ENCODE peak calls at places on chromosomes 3 and 15, in eight cellular contexts. V, O, M, J, B, E, N and S are unnamed samples.

GRCh38 chr3:190684776-190685175 is 170.9 kb downstream of the IL1RAP start:
- DNase-seq in E (no peak), V (no peak), B (no peak), M (no peak), J (no peak), N (no peak), O (no peak), S (no peak)

GRCh38 chr3:13073042-13073906 is at the start of gene IQSEC1:
- DNase-seq in J (peak; percentile 84), E (no peak), V (peak; percentile 28), M (peak; percentile 90), N (peak; percentile 7), O (no peak), B (no peak), S (no peak)

GRCh38 chr3:123634149-123635051 is 49.5 kb upstream of the HACD2 start:
- DNase-seq in V (no peak), J (no peak), O (no peak), M (no peak), B (no peak), N (peak; percentile 44), E (no peak), S (no peak)

GRCh38 chr15:88838667-88839066 is 35.4 kb downstream of the ACAN start:
- DNase-seq in V (no peak), J (no peak), N (no peak), E (no peak), O (no peak), B (no peak), M (peak; percentile 39), S (no peak)

GRCh38 chr15:68542771-68543544 is 35.8 kb upstream of the CORO2B start:
- DNase-seq in B (no peak), V (peak; percentile 54), N (peak; percentile 96), E (peak; percentile 99), O (peak; percentile 48), M (no peak), J (no peak), S (peak; percentile 80)

GRCh38 chr15:98648654-98649537 is 557 bp downstream of the IGF1R start:
- DNase-seq in E (no peak), M (peak; percentile 69), O (peak; percentile 55), J (peak; percentile 78), N (peak; percentile 47), B (no peak), V (peak; percentile 62), S (no peak)

GRCh38 chr15:73794501-73795133 is 41.5 kb upstream of the INSYN1 start:
- DNase-seq in E (peak; percentile 40), N (peak; percentile 29), M (peak; percentile 28), J (no peak), V (no peak), O (no peak), B (no peak), S (no peak)

GRCh38 chr15:34799149-34799824 is 3.9 kb upstream of the ACTC1 start:
- DNase-seq in E (no peak), M (peak; percentile 41), O (peak; percentile 44), J (peak; percentile 85), N (no peak), V (peak; percentile 65), B (no peak), S (no peak)

GRCh38 chr15:52673312-52673711 is 5.9 kb downstream of the ATOSA start:
- DNase-seq in O (no peak), E (no peak), N (peak; percentile 4), B (no peak), M (no peak), J (no peak), V (no peak), S (no peak)

GRCh38 chr3:194244167-194244566 is 107.0 kb downstream of the CPN2 start:
- DNase-seq in V (no peak), B (no peak), E (no peak), O (no peak), N (no peak), J (no peak), M (no peak), S (no peak)

GRCh38 chr3:31166249-31166885 is 271.9 kb upstream of the GADL1 start:
- DNase-seq in N (peak; percentile 84), J (no peak), M (peak; percentile 14), B (peak; percentile 33), E (peak; percentile 85), V (no peak), O (no peak), S (peak; percentile 60)

GRCh38 chr3:62237296-62237948 is 135.9 kb downstream of the FEZF2 start:
- DNase-seq in E (no peak), O (no peak), J (no peak), V (no peak), N (no peak), B (no peak), M (no peak), S (no peak)

DNA sequence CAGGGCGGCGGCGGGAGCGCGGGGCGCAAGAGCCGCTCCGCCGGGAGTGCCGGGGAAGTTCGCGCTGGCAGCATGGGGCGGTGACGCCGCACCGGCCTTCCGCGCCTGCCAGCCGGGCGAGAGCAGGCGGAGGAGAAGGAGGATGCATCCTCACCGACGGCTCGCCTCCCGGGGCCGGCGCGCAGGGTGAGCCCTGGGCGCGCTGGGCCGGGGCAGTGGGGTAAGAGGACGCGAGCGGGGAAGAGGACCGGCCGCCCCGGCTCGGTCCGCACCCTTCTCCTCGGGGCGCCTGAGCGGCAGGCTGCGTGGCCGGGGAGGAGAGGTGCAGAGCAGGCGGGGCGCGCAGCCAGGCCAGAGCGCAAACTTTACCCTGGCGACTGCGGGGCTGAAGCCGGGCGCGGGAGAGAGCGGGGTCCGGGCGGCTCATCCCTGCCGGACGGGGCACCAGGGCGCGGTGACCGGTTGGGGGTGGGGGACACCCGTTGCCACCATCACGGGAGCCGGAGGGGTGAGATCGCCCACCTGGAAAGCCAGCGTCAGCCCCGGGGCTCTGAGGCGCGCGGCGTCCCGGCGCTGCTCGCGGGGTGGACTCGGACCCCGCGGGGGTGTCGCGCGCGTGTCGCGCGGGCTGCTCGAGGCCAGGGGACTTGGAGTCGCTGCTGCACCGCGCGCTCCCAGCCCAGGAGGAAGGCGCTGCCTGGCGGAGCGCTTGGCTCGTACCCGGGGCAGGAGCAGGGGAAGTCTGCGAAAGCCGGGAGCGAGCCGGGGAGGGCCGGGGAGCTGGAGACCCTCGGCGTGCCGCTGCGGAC is 541 bp downstream of the GABRA5 start:
- DNase-seq in B (no peak), J (no peak), M (peak; percentile 53), O (no peak), V (no peak), E (no peak), N (no peak), S (no peak)
- TF ChIP-seq CTCF in B (no peak), J (no peak), M (no peak), O (no peak), V (no peak), E (no peak), N (no peak), S (no peak)

GRCh38 chr15:33315044-33315443 is 4.3 kb downstream of the RYR3 start:
- DNase-seq in M (peak; percentile 36), E (no peak), O (no peak), N (no peak), V (no peak), B (no peak), J (no peak), S (no peak)

GRCh38 chr15:33311312-33311971 is 675 bp downstream of the RYR3 start:
- DNase-seq in O (no peak), B (no peak), V (no peak), N (no peak), J (no peak), E (no peak), M (peak; percentile 60), S (no peak)

GRCh38 chr15:33310481-33311311 is at the start of gene RYR3:
- DNase-seq in V (no peak), M (peak; percentile 75), E (peak; percentile 7), B (no peak), O (no peak), N (no peak), J (no peak), S (no peak)

GRCh38 chr15:33313491-33313890 is 2.7 kb downstream of the RYR3 start:
- DNase-seq in M (no peak), N (no peak), O (no peak), J (no peak), E (no peak), V (no peak), B (no peak), S (no peak)

DNA sequence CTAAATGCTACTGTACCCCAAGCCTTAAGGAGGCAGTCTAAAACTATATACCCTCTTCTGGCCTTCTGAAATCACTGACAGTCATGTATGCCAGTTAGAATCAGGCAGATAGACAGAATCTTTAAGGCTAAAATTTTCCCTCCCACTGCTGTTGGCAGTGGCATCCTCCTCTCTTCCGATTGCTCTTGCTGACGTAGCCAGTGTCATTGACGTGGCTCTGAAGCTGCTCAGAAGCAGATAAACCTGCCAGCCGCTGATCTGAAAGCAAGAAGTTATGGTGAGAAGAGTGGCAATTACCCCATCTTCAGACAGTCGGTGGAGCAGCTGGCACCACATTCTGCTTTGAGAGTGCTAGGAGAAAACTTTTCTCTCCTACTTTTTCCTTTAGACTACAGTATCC is 3.3 kb downstream of the RYR3 start:
- DNase-seq in O (no peak), B (no peak), J (no peak), N (no peak), M (no peak), V (no peak), E (no peak), S (no peak)
- H3K27me3 ChIP-seq in O (peaks cover 3% of the 10 kb centered on the region), B (peaks cover 21% of the 10 kb centered on the region), J (no peaks in the 10 kb centered on the region), N (peaks cover 36% of the 10 kb centered on the region), M (peaks cover 46% of the 10 kb centered on the region), V (no peaks in the 10 kb centered on the region), E (peaks cover 53% of the 10 kb centered on the region), S (peaks cover 25% of the 10 kb centered on the region)

GRCh38 chr15:31465083-31465955 is 138.7 kb downstream of the KLF13 start:
- DNase-seq in V (peak; percentile 51), B (no peak), J (no peak), M (no peak), N (no peak), E (no peak), O (peak; percentile 35), S (no peak)
- H3K27ac ChIP-seq in V (peak overlapping the region; percentile 18), B (no peak overlapping the region), J (no peak overlapping the region), M (no peak overlapping the region), N (no peak overlapping the region), E (no peak overlapping the region), O (no peak overlapping the region), S (no peak overlapping the region)

GRCh38 chr15:44550256-44550655 is 13.3 kb downstream of the EIF3J start:
- DNase-seq in M (no peak), O (no peak), J (no peak), V (no peak), B (no peak), N (peak; percentile 55), E (peak; percentile 16), S (no peak)
- TF ChIP-seq CTCF in M (no peak), O (peak; percentile 34), J (peak; percentile 43), V (peak; percentile 54), B (peak; percentile 66), N (peak; percentile 53), E (peak; percentile 30), S (peak; percentile 52)

GRCh38 chr3:44060164-44060563 is 181.5 kb upstream of the TOPAZ1 start:
- DNase-seq in N (no peak), B (no peak), E (no peak), V (no peak), O (no peak), J (no peak), M (no peak), S (no peak)
- H3K27me3 ChIP-seq in N (peaks cover 51% of the 10 kb centered on the region), B (peaks cover 5% of the 10 kb centered on the region), E (no peaks in the 10 kb centered on the region), V (no peaks in the 10 kb centered on the region), O (no peaks in the 10 kb centered on the region), J (no peaks in the 10 kb centered on the region), M (no peaks in the 10 kb centered on the region), S (peaks cover 42% of the 10 kb centered on the region)

GRCh38 chr3:71415708-71416108 is 167.8 kb downstream of the FOXP1 start:
- DNase-seq in M (no peak), V (no peak), J (no peak), B (no peak), E (no peak), N (peak; percentile 22), O (no peak), S (no peak)
- H3K27ac ChIP-seq in M (no peak overlapping the region), V (no peak overlapping the region), J (no peak overlapping the region), B (no peak overlapping the region), E (no peak overlapping the region), N (no peak overlapping the region), O (no peak overlapping the region), S (no peak overlapping the region)